ENCODE peak calls at places on chromosomes 1 and 21, in nine cellular contexts. Z is CD8-positive, alpha-beta T cell; T is fibroblast of lung; R is heart right ventricle; L is stomach; A is thyroid gland; Q is breast epithelium; G is lower lobe of right lung; K is uterus. I is an unnamed sample.

GRCh38 chr1:217133958-217134856 is 411.0 kb upstream of the ESRRG start:
- DNase-seq in Z (no peak), T (peak; percentile 35), R (no peak), L (no peak), A (peak; percentile 8), Q (no peak), G (no peak), K (no peak), I (no peak)

GRCh38 chr1:29445330-29445729 is 209.0 kb downstream of the PTPRU start:
- DNase-seq in Z (no peak), T (no peak), R (no peak), L (no peak), A (no peak), Q (peak; percentile 2), G (no peak), K (no peak), I (no peak)

GRCh38 chr1:241118049-241118448 is 239.0 kb downstream of the RGS7 start:
- DNase-seq in Z (no peak), T (peak; percentile 10), R (no peak), L (no peak), A (no peak), Q (no peak), G (no peak), K (no peak), I (no peak)

GRCh38 chr21:40349591-40349990 is 482.4 kb downstream of the PCP4 start:
- DNase-seq in Z (no peak), T (no peak), R (no peak), L (no peak), A (no peak), Q (no peak), G (no peak), K (no peak), I (no peak)

GRCh38 chr1:43008106-43008424 is 49.4 kb upstream of the SLC2A1 start:
- DNase-seq in Z (no peak), T (no peak), R (no peak), L (no peak), A (no peak), Q (no peak), G (no peak), K (no peak), I (no peak)

GRCh38 chr1:2358072-2358471 is 33.3 kb downstream of the MORN1 start:
- DNase-seq in Z (no peak), T (no peak), R (no peak), L (no peak), A (no peak), Q (no peak), G (no peak), K (no peak), I (no peak)

GRCh38 chr1:197399691-197400521 is 131.9 kb downstream of the CRB1 start:
- DNase-seq in Z (no peak), T (peak; percentile 50), R (no peak), L (no peak), A (peak; percentile 17), Q (no peak), G (no peak), K (no peak), I (peak; percentile 12)

GRCh38 chr1:38246955-38247952 is 200.7 kb upstream of the POU3F1 start:
- DNase-seq in Z (no peak), T (peak; percentile 40), R (no peak), L (no peak), A (no peak), Q (no peak), G (no peak), K (no peak), I (no peak)

GRCh38 chr1:199512037-199512710 is 515.3 kb upstream of the NR5A2 start:
- DNase-seq in Z (no peak), T (peak; percentile 4), R (no peak), L (no peak), A (no peak), Q (no peak), G (no peak), K (no peak), I (no peak)

GRCh38 chr1:227869851-227870305 is 54.4 kb downstream of the PRSS38 start:
- DNase-seq in Z (no peak), T (no peak), R (no peak), L (peak; percentile 21), A (no peak), Q (no peak), G (no peak), K (no peak), I (no peak)

GRCh38 chr1:42730002-42730401 is 10.0 kb downstream of the CLDN19 start:
- DNase-seq in Z (no peak), T (no peak), R (no peak), L (no peak), A (no peak), Q (no peak), G (no peak), K (no peak), I (no peak)

DNA sequence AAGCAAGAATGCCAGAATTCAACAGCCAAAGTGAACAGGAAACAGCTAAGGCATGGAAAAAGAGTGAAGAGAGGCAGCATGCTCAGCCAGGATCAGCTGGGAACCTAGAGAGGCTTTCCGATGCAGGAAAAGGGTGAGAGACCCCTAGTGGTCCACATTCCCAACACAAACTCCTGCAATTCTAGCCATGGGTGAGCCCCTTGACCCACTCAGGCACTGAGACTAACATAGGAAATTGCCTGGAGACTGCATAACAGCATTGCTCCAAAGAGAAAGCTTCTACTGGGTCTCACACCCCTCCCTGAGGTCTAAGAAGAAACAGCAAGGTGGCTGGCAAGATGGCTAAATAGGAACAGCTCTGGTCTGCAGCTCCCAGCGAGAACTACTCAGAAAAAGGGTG is 123.2 kb downstream of the LHX8 start:
- DNase-seq in Z (no peak), T (no peak), R (no peak), L (no peak), A (no peak), Q (no peak), G (no peak), K (no peak), I (no peak)
- TF ChIP-seq CTCF in Z (no peak), T (no peak), R (no peak), L (no peak), A (no peak), Q (no peak), G (no peak), K (no peak), I (peak; percentile 4)

DNA sequence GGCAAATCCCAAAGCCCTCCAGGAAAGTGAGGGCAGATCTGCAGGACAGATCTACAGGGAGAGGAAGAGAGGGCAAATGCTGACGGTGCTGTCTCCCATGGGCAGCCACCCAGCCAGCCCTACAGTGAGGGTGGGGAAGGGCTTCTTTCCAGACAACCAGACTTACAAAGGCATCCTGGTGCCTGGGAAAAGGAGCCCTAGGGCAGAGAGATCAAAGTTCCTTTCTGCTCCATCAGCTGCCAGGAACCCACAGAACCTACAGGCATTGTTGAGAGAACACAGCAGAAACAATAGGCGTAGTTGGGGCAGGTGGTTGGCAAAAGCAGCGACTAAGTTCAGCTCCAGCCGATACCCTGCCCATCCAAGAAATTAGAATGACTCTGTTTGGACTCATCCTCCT is 332.4 kb downstream of the KCNH1 start:
- DNase-seq in Z (no peak), T (no peak), R (no peak), L (no peak), A (no peak), Q (no peak), G (no peak), K (no peak), I (no peak)
- H3K4me1 ChIP-seq in Z (no peaks in the 10 kb centered on the region), T (no peaks in the 10 kb centered on the region), R (no peaks in the 10 kb centered on the region), L (no peaks in the 10 kb centered on the region), A (peaks cover 3% of the 10 kb centered on the region), Q (no peaks in the 10 kb centered on the region), G (no peaks in the 10 kb centered on the region), K (no peaks in the 10 kb centered on the region), I (no peaks in the 10 kb centered on the region)

DNA sequence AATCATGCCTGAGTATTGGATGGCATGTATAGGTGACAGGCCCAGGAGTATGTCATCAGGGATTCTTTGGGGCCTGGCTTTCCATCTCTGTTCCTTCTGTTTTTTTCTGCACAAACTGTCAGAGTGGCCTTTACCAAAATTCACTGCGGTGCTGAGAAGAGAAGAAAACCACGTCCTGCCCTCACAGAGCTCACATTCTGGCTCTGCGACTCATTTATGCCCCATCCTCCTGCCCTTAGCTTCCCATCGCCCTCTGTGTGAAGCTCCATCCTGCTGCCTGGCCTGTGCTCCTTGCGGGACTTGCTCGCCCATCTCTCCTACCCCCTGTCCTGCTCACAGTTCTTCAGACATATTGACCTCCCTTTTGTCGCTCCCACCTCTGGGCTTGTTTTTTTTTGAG is 73.4 kb downstream of the HUNK start:
- DNase-seq in Z (no peak), T (no peak), R (no peak), L (no peak), A (no peak), Q (no peak), G (no peak), K (no peak), I (no peak)
- H3K36me3 ChIP-seq in Z (no peaks in the 10 kb centered on the region), T (no peaks in the 10 kb centered on the region), R (no peaks in the 10 kb centered on the region), L (no peaks in the 10 kb centered on the region), A (no peaks in the 10 kb centered on the region), Q (no peaks in the 10 kb centered on the region), G (no peaks in the 10 kb centered on the region), K (no peaks in the 10 kb centered on the region), I (no peaks in the 10 kb centered on the region)

GRCh38 chr1:17920881-17921635 is 165.9 kb downstream of the ACTL8 start:
- DNase-seq in Z (no peak), T (no peak), R (no peak), L (no peak), A (no peak), Q (no peak), G (no peak), K (no peak), I (no peak)

GRCh38 chr1:17923684-17924083 is 168.6 kb downstream of the ACTL8 start:
- DNase-seq in Z (no peak), T (no peak), R (no peak), L (no peak), A (no peak), Q (no peak), G (no peak), K (no peak), I (no peak)

GRCh38 chr1:17922833-17923232 is 167.7 kb downstream of the ACTL8 start:
- DNase-seq in Z (no peak), T (peak; percentile 11), R (peak; percentile 27), L (peak; percentile 36), A (no peak), Q (no peak), G (no peak), K (no peak), I (no peak)

GRCh38 chr1:17916702-17917101 is 161.6 kb downstream of the ACTL8 start:
- DNase-seq in Z (no peak), T (no peak), R (no peak), L (no peak), A (no peak), Q (no peak), G (no peak), K (no peak), I (no peak)

DNA sequence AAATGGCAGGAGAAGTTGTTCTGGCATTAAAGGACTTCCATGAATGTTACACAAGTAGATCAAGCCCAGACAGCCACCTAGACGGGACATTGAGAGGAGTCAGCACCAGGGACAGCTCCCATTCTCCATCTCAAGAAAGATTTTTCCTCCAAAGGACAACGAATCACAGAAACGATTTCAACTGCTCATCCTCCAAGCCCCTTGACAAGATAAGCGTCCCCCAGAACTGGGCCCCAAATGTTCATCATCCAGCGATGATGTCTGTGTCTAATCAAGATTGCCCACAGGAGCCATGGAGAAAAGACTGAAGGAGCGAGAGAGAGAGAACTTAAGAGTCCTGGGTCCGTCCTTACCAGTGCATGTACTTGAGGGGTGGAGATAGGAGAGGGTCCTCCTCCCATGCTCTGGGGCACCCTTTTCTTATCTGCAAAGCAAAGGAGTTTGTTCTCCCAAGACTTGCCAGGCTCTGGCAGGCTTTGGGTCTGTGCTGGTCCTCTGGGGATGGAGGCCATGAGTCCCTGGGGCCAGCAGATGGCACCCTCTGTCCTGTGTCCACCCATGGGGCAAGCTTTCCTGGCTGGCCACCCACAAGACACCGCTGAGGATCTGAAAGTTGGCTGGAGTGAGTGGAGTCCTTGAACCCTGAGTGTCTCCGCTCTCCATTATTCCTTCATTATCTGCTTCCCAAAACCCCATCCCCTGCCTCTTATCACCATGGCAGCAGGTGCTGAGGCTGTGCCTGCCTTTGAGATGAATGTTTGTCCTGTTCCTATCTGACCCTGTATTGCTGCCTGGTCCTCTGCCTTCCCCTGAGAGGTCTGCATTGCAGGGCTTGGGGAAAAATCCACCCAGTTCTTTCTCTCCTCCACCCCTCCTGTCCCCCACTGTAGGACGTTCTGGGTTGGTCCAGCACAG is 164.6 kb downstream of the ACTL8 start:
- DNase-seq in Z (no peak), T (peak; percentile 40), R (no peak), L (peak; percentile 26), A (peak; percentile 6), Q (no peak), G (no peak), K (no peak), I (no peak)
- TF ChIP-seq CTCF in Z (no peak), T (peak; percentile 1), R (peak; percentile 16), L (no peak), A (no peak), Q (no peak), G (no peak), K (no peak), I (peak; percentile 74)

I was measured in Panc1.